ENCODE peak calls at places on chromosomes 16 and 17, in seven cellular contexts. B is A549; O is PC-3; V is stimulated activated CD8-positive, alpha-beta memory T cell treated with anti-CD3 and anti-CD28 coated beads, Interleukin-7, amount 100 ng/mL, for 24 hours; D is midbrain; K is KG1; F is GM23248. G is an unnamed sample.

GRCh38 chr16:88331989-88332920 is 50.5 kb upstream of the ZNF469 start:
- DNase-seq in B (peak; percentile 99), K (no peak), D (no peak), V (no peak), F (peak; percentile 100), O (peak; percentile 98), G (no peak)

GRCh38 chr17:20955437-20956323 is 87.1 kb downstream of the USP22 start:
- DNase-seq in O (peak; percentile 76), F (peak; percentile 36), V (no peak), K (no peak), D (no peak), B (no peak), G (no peak)

GRCh38 chr17:74957935-74958549 is 14.5 kb downstream of the HID1 start:
- DNase-seq in V (peak; percentile 78), K (peak; percentile 33), O (peak; percentile 84), B (peak; percentile 63), F (peak; percentile 56), D (peak; percentile 52), G (peak; percentile 78)

GRCh38 chr17:8420041-8420934 is 15.4 kb upstream of the NDEL1 start:
- DNase-seq in B (peak; percentile 85), K (no peak), D (peak; percentile 21), O (peak; percentile 16), F (peak; percentile 59), V (no peak), G (no peak)

GRCh38 chr16:81581107-81581506 is 136.5 kb downstream of the CMIP start:
- DNase-seq in O (peak; percentile 96), D (no peak), B (no peak), F (no peak), V (no peak), K (no peak), G (no peak)

GRCh38 chr16:4327782-4328579 is 12.1 kb downstream of the GLIS2 start:
- DNase-seq in V (no peak), D (peak; percentile 77), O (no peak), K (peak; percentile 63), F (peak; percentile 92), B (no peak), G (peak; percentile 74)

GRCh38 chr16:11955713-11956123 is 9.3 kb upstream of the TNFRSF17 start:
- DNase-seq in O (peak; percentile 88), K (no peak), F (peak; percentile 98), V (no peak), D (no peak), B (peak; percentile 12), G (no peak)

GRCh38 chr16:50901062-50901461 is 159.2 kb downstream of the CYLD start:
- DNase-seq in O (no peak), D (no peak), F (no peak), V (no peak), K (no peak), B (no peak), G (no peak)

GRCh38 chr17:29603109-29603674 is 10.3 kb downstream of the ANKRD13B start:
- DNase-seq in D (no peak), V (no peak), K (no peak), F (no peak), B (no peak), O (no peak), G (no peak)

GRCh38 chr16:4376126-4376819 is 4.6 kb downstream of the VASN start:
- DNase-seq in B (no peak), D (peak; percentile 83), F (peak; percentile 94), K (no peak), V (no peak), O (peak; percentile 60), G (no peak)

GRCh38 chr16:1828645-1829410 is 1.8 kb downstream of the FAHD1 start:
- DNase-seq in D (no peak), O (no peak), F (no peak), V (no peak), B (no peak), K (no peak), G (no peak)

GRCh38 chr17:40963838-40964237 is 2.9 kb downstream of the KRT39 start:
- DNase-seq in B (peak; percentile 37), F (peak; percentile 45), D (no peak), V (no peak), K (no peak), O (peak; percentile 38), G (peak; percentile 22)

GRCh38 chr17:76369804-76370203 is 14.6 kb upstream of the SPHK1 start:
- DNase-seq in D (no peak), F (no peak), B (no peak), O (no peak), V (no peak), K (no peak), G (no peak)

GRCh38 chr16:66269631-66270332 is 96.7 kb upstream of the CDH5 start:
- DNase-seq in K (no peak), V (no peak), B (no peak), D (no peak), F (no peak), O (no peak), G (no peak)

GRCh38 chr17:2028737-2029136 is 1.2 kb upstream of the DPH1 start:
- DNase-seq in K (no peak), F (no peak), B (no peak), V (no peak), D (no peak), O (no peak), G (no peak)

GRCh38 chr17:19336938-19337711 is 25.4 kb downstream of the B9D1 start:
- DNase-seq in K (no peak), O (no peak), F (no peak), V (no peak), B (peak; percentile 39), D (peak; percentile 52), G (no peak)

GRCh38 chr17:8935194-8935593 is 30.3 kb downstream of the PIK3R5 start:
- DNase-seq in K (no peak), D (no peak), F (peak; percentile 26), V (peak; percentile 39), O (no peak), B (peak; percentile 26), G (peak; percentile 61)

GRCh38 chr17:19020016-19020415 is 15.5 kb upstream of the FAM83G start:
- DNase-seq in F (no peak), D (no peak), V (no peak), K (no peak), O (no peak), B (no peak), G (no peak)